ENCODE peak calls at places on chromosomes 6 and 20, in eight cellular contexts. K, X, F, M, Y, D, W and U are unnamed samples. For H3K4me1, the result is how much of the 10 kb centered on the place peaks cover.

GRCh38 chr6:152378154-152378553 is 259.0 kb downstream of the SYNE1 start:
- DNase-seq in F (no peak), Y (no peak), X (no peak), K (no peak), M (no peak), D (no peak), W (peak), U (no peak)

GRCh38 chr6:88476388-88476787 is 310.2 kb upstream of the CNR1 start:
- DNase-seq in F (no peak), W (no peak), D (no peak), M (no peak), Y (no peak), X (no peak), K (no peak), U (no peak)

GRCh38 chr6:169172435-169172834 is 81.2 kb downstream of the THBS2 start:
- DNase-seq in X (peak), W (peak), M (no peak), F (no peak), K (no peak), Y (peak), D (no peak), U (no peak)

GRCh38 chr6:23308166-23308565 is 738.8 kb downstream of the HDGFL1 start:
- DNase-seq in K (no peak), D (no peak), X (no peak), F (no peak), W (no peak), Y (no peak), M (no peak), U (no peak)

GRCh38 chr6:71299541-71300470 is 11.2 kb downstream of the OGFRL1 start:
- DNase-seq in D (no peak), Y (no peak), M (no peak), X (no peak), K (no peak), F (no peak), W (peak), U (no peak)

GRCh38 chr6:135146160-135146920 is 34.8 kb upstream of the MYB start:
- DNase-seq in M (no peak), Y (no peak), F (no peak), K (no peak), D (no peak), W (peak), X (no peak), U (no peak)

GRCh38 chr20:17327185-17327780 is 100.4 kb downstream of the PCSK2 start:
- DNase-seq in M (no peak), X (no peak), W (no peak), F (peak), Y (no peak), K (no peak), D (no peak), U (no peak)

GRCh38 chr6:147508871-147509608 is 550 bp downstream of the SAMD5 start:
- DNase-seq in F (peak), X (peak), Y (no peak), M (no peak), W (no peak), D (peak), K (no peak), U (peak)

GRCh38 chr6:145815351-145815772 is 767 bp upstream of the FBXO30 start:
- DNase-seq in M (no peak), D (no peak), W (peak), X (no peak), Y (no peak), F (no peak), K (peak), U (no peak)

GRCh38 chr6:66985816-66986215 is 1278.8 kb upstream of the EYS start:
- DNase-seq in Y (no peak), M (no peak), K (no peak), W (no peak), F (no peak), X (no peak), D (no peak), U (no peak)

GRCh38 chr6:111759836-111760785 is 113.1 kb downstream of the FYN start:
- DNase-seq in X (no peak), F (no peak), Y (no peak), D (no peak), W (peak), K (no peak), M (no peak), U (no peak)

GRCh38 chr6:31765910-31766794 is 3.7 kb downstream of the SAPCD1 start:
- DNase-seq in F (peak), Y (no peak), M (no peak), X (no peak), W (peak), K (peak), D (no peak), U (no peak)

GRCh38 chr6:34151321-34152041 is 5.6 kb upstream of the GRM4 start:
- DNase-seq in X (no peak), Y (no peak), W (no peak), M (no peak), F (no peak), K (peak), D (no peak), U (no peak)

GRCh38 chr6:33746036-33746600 is 587 bp downstream of the IP6K3 start:
- DNase-seq in F (no peak), W (peak), K (peak), M (no peak), D (peak), X (peak), Y (peak), U (no peak)

GRCh38 chr6:41100871-41101287 is 28.1 kb downstream of the NFYA start:
- DNase-seq in K (peak), X (peak), W (no peak), M (peak), Y (no peak), F (peak), D (peak), U (no peak)

GRCh38 chr6:549901-550300 is 107.0 kb downstream of the HUS1B start:
- DNase-seq in D (no peak), X (no peak), F (no peak), K (no peak), W (no peak), M (no peak), Y (no peak), U (no peak)

DNA sequence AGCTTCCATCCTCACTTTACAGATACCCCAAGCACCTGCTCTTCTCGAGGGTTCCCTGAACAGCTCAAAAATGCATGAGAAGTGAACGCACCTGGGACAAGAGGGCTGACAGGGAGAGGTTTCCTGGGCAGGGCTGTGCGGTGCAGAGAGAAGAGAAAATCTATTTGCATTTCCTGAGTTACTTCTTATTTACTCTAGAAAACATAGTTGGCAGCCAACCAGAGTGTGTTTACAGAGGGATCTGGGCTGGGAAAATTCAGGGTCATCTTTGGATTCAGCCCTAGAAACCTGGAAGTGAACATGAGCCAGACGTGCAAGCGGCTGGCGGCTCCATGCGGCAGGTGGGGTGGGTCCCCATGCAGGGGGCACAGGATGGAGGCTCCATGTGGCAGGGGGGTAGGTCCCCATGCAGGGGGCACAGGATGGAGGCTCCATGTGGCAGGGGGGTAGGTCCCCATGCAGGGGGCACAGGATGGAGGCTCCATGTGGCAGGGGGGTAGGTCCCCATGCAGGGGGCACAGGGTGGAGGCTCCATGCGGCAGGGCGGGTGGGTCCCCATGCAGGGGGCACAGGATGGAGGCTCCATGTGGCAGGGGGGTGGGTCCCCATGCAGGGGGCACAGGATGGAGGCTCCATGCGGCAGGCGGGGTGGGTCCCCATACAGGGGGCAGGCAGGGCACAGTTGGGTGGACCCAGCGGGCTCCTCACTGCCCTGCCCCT is 342.0 kb downstream of the TAF4 start:
- DNase-seq in W (no peak), M (no peak), Y (no peak), F (no peak), D (no peak), K (no peak), X (no peak), U (no peak)
- H3K4me1 ChIP-seq in W (under half), M (under half), Y (under half), F (under half), D (under half), K (under half), X (under half), U (under half)

GRCh38 chr6:160071805-160072687 is 49.6 kb upstream of the SLC22A1 start:
- DNase-seq in Y (no peak), W (peak), K (no peak), M (no peak), F (no peak), D (no peak), X (no peak), U (no peak)
- H3K4me1 ChIP-seq in Y (under half), W (under half), K (under half), M (under half), F (under half), D (under half), X (under half), U (under half)

DNA sequence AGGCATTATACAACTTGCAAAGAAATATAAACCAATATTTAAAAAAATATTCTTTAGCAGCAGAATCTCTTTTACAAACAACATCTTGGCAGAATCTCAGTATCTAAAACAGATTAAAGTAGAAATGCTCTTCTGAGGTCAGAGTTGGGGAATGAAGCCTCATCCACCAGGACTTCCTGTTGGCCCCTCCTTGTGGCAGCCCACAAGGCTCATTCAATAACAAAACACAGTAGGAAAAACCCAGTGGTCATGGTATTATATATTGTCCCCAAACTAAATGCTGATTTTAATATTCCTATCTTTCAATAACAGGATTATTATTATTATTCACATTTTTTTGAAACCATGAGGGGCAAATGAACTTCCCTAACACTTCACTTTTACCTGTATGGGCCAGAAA is 368.6 kb downstream of the BTBD9 start:
- DNase-seq in M (no peak), D (no peak), W (peak), X (no peak), F (no peak), K (no peak), Y (no peak), U (no peak)
- H3K4me1 ChIP-seq in M (under half), D (under half), W (under half), X (under half), F (under half), K (under half), Y (under half), U (under half)

DNA sequence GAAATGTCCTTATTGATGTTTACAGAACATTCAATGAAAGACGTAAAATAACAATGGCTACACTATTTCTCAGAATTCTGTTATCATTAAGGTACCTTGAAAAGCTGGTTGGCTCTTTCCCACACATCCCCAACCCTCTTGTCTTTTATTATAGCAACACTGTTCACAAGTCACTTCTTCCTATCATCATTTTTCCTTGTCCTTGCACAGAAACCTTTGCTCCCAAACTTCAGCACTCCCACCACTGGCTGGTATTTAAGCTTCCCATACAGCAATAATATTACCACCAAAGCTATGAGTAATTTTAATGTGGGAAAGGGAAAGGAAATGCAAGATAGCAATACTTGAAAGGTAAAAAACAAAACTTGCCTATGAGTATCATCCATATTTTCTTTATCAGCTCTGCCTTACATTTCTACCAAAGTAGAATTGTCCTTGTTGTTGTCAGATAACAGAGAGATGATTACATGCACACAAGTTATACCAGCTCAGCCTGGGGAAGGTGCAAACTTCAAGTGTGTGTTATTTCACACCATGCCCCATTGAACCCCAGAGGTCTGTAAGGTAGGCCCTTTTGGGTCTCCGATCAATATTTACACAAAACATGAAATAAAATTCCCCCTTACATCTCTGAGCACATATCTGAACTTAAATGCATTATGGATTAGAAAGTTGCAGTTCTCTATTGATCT is 32.2 kb downstream of the ARHGAP18 start:
- DNase-seq in M (no peak), D (no peak), K (no peak), F (no peak), Y (no peak), W (peak), X (no peak), U (no peak)
- H3K4me1 ChIP-seq in M (under half), D (under half), K (under half), F (under half), Y (under half), W (half or more), X (under half), U (under half)

GRCh38 chr6:13417954-13418353 is 69.4 kb downstream of the GFOD1 start:
- DNase-seq in D (no peak), X (no peak), K (no peak), W (no peak), F (no peak), Y (no peak), M (no peak), U (no peak)
- H3K4me1 ChIP-seq in D (half or more), X (under half), K (under half), W (under half), F (under half), Y (under half), M (half or more), U (under half)

GRCh38 chr6:132513821-132514545 is 1.1 kb upstream of the STX7 start:
- DNase-seq in F (no peak), D (no peak), W (no peak), Y (no peak), M (no peak), K (no peak), X (no peak), U (no peak)

GRCh38 chr6:132511836-132512230 is 1.1 kb downstream of the STX7 start:
- DNase-seq in F (no peak), W (no peak), K (no peak), D (no peak), X (no peak), M (no peak), Y (no peak), U (no peak)

GRCh38 chr6:132511159-132511835 is 1.6 kb downstream of the STX7 start:
- DNase-seq in K (no peak), F (no peak), M (no peak), Y (peak), D (no peak), X (no peak), W (peak), U (no peak)

GRCh38 chr6:132512342-132512637 is 626 bp downstream of the STX7 start:
- DNase-seq in K (no peak), M (no peak), Y (no peak), W (no peak), D (no peak), F (no peak), X (no peak), U (no peak)

GRCh38 chr6:132512638-132513632 is at the start of gene STX7:
- DNase-seq in K (peak), W (peak), Y (peak), X (peak), D (peak), F (peak), M (peak), U (peak)
- H3K4me1 ChIP-seq in K (under half), W (under half), Y (under half), X (under half), D (under half), F (under half), M (under half), U (under half)

GRCh38 chr6:16132909-16133308 is 4.0 kb downstream of the MYLIP start:
- DNase-seq in Y (no peak), K (no peak), D (no peak), X (no peak), F (no peak), M (no peak), W (no peak), U (no peak)
- H3K4me1 ChIP-seq in Y (half or more), K (under half), D (half or more), X (under half), F (half or more), M (half or more), W (under half), U (half or more)

DNA sequence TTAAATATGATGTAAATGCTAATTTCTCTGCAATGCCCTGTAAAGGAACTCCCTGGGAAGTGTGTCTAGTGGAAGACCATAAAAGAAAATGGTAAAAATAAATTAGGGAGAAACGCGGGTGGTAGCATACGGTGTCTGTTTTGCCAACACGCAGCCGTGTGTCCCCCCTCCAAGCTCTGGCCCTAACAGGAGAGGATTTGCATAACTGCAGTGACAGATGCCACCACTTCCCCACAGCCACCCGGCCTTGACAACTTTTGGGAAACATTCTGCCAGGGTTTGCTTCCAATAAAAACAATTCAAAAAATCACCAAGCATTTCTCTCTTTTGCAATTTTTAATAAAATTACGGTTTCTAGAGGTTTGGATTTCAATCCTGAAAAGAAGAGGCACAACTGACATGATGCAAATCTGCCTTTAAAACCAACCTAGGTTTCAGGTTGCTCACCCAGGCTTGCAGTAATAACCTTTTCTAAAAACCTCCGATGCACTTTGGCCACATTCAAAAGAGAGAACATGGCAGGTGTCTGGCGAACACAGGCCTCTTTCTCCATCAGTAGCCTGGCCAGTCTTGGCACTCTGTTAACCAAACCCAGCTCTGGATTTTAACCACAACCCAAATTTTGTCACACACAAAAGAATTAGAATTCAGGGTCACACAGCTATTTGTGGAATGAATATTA is 55.6 kb upstream of the MAFB start:
- DNase-seq in K (no peak), Y (no peak), F (no peak), W (no peak), M (no peak), X (no peak), D (no peak), U (no peak)
- H3K4me1 ChIP-seq in K (under half), Y (under half), F (under half), W (under half), M (under half), X (under half), D (under half), U (under half)

GRCh38 chr20:64038252-64038578 is 2.2 kb downstream of the C20orf204 start:
- DNase-seq in F (no peak), X (no peak), W (no peak), Y (no peak), D (no peak), K (peak), M (no peak), U (no peak)

GRCh38 chr20:64036346-64037198 is 590 bp downstream of the C20orf204 start:
- DNase-seq in F (no peak), X (no peak), Y (no peak), M (no peak), K (no peak), W (no peak), D (no peak), U (peak)

GRCh38 chr20:64037199-64037497 is 1.2 kb downstream of the C20orf204 start:
- DNase-seq in F (no peak), W (no peak), K (no peak), D (no peak), M (no peak), Y (no peak), X (no peak), U (no peak)

GRCh38 chr20:64038579-64039292 is 2.8 kb downstream of the C20orf204 start:
- DNase-seq in K (peak), M (peak), D (peak), W (peak), Y (no peak), X (peak), F (peak), U (peak)

DNA sequence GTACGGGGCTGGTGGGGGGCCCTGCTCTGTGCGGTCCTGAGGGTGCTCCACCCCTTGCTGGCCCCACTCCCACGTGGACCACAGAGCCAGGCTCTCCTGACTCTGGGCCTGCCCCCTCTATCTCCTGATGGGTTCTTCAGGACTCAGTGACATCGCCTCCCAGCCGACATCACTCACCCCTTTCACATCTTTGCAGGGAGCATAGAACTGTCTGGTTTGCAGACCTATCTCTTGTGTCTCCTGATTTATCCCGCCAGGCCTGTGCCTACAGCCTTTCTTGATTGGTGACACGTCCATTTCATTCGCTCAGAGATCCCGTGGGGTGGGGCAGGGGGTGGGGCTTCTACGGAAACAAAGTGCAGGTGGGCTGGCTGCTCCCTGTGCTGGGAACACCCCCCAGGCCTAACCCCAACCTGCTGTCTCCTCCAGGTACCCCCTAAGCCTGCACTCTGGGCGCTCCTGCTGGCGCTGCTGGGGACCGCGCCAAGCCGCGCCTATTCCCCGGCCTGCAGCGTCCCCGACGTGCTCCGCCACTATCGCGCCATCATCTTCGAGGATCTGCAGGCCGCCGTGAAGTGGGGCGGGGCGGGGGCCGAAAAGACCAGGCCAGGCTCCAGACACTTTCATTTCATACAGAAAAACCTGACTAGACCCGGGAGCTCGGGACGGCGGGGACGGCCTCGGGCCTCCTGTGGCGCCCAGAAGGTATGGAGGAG is 1.7 kb downstream of the C20orf204 start:
- DNase-seq in M (no peak), Y (no peak), F (no peak), D (no peak), X (no peak), W (no peak), K (peak), U (no peak)
- H3K4me1 ChIP-seq in M (half or more), Y (under half), F (under half), D (under half), X (under half), W (under half), K (under half), U (under half)

GRCh38 chr20:50385733-50386640 is 124.2 kb upstream of the PTPN1 start:
- DNase-seq in X (no peak), W (no peak), F (no peak), M (no peak), K (no peak), D (no peak), Y (no peak), U (no peak)
- H3K4me1 ChIP-seq in X (under half), W (under half), F (under half), M (half or more), K (under half), D (under half), Y (under half), U (under half)